ENCODE peak calls at places on chromosomes 11 and 22, in seven cellular contexts. One of them, this sample, is unnamed.
A peak's percentile ranks its signal among the peaks of the same experiment; 100 is the strongest.

GRCh38 chr22:27046603-27047002 is 389.2 kb downstream of the MIAT start:
- DNase-seq in heart left ventricle: no peak
- DNase-seq in endodermal cell: no peak
- DNase-seq in foreskin keratinocyte: no peak
- DNase-seq in choroid plexus epithelial cell: no peak
- DNase-seq in osteoblast: no peak
- DNase-seq in AG10803: no peak
- DNase-seq in this sample: no peak

GRCh38 chr22:25485626-25486545 is 78.6 kb upstream of the GRK3 start:
- DNase-seq in heart left ventricle: no peak
- DNase-seq in endodermal cell: no peak
- DNase-seq in foreskin keratinocyte: no peak
- DNase-seq in choroid plexus epithelial cell: no peak
- DNase-seq in osteoblast: no peak
- DNase-seq in AG10803: no peak
- DNase-seq in this sample: no peak

GRCh38 chr11:29518389-29519174 is 498.2 kb downstream of the KCNA4 start:
- DNase-seq in heart left ventricle: no peak
- DNase-seq in endodermal cell: peak; percentile 81
- DNase-seq in foreskin keratinocyte: peak; percentile 84
- DNase-seq in choroid plexus epithelial cell: peak; percentile 4
- DNase-seq in osteoblast: no peak
- DNase-seq in AG10803: no peak
- DNase-seq in this sample: no peak

GRCh38 chr11:2519879-2520735 is 75.3 kb downstream of the KCNQ1 start:
- DNase-seq in heart left ventricle: peak; percentile 18
- DNase-seq in endodermal cell: peak; percentile 54
- DNase-seq in foreskin keratinocyte: no peak
- DNase-seq in choroid plexus epithelial cell: no peak
- DNase-seq in osteoblast: peak; percentile 46
- DNase-seq in AG10803: no peak
- DNase-seq in this sample: peak; percentile 82

GRCh38 chr11:74279256-74279655 is 32.2 kb downstream of the P4HA3 start:
- DNase-seq in heart left ventricle: no peak
- DNase-seq in endodermal cell: no peak
- DNase-seq in foreskin keratinocyte: no peak
- DNase-seq in choroid plexus epithelial cell: peak; percentile 58
- DNase-seq in osteoblast: no peak
- DNase-seq in AG10803: peak; percentile 62
- DNase-seq in this sample: no peak

GRCh38 chr11:2368851-2369180 is 8.3 kb upstream of the CD81 start:
- DNase-seq in heart left ventricle: no peak
- DNase-seq in endodermal cell: no peak
- DNase-seq in foreskin keratinocyte: no peak
- DNase-seq in choroid plexus epithelial cell: no peak
- DNase-seq in osteoblast: no peak
- DNase-seq in AG10803: no peak
- DNase-seq in this sample: peak; percentile 49

GRCh38 chr22:17412232-17412631 is 43.0 kb downstream of the CECR2 start:
- DNase-seq in heart left ventricle: peak; percentile 45
- DNase-seq in endodermal cell: no peak
- DNase-seq in foreskin keratinocyte: no peak
- DNase-seq in choroid plexus epithelial cell: no peak
- DNase-seq in osteoblast: no peak
- DNase-seq in AG10803: no peak
- DNase-seq in this sample: no peak

GRCh38 chr22:37647317-37647716 is 7.8 kb downstream of the SH3BP1 start:
- DNase-seq in heart left ventricle: no peak
- DNase-seq in endodermal cell: no peak
- DNase-seq in foreskin keratinocyte: no peak
- DNase-seq in choroid plexus epithelial cell: no peak
- DNase-seq in osteoblast: no peak
- DNase-seq in AG10803: no peak
- DNase-seq in this sample: no peak

GRCh38 chr11:19995131-19995530 is 165.1 kb downstream of the DBX1 start:
- DNase-seq in heart left ventricle: peak; percentile 60
- DNase-seq in endodermal cell: no peak
- DNase-seq in foreskin keratinocyte: peak; percentile 91
- DNase-seq in choroid plexus epithelial cell: peak; percentile 91
- DNase-seq in osteoblast: peak; percentile 89
- DNase-seq in AG10803: peak; percentile 79
- DNase-seq in this sample: no peak

GRCh38 chr11:102495161-102496042 is 35.1 kb downstream of the MMP7 start:
- DNase-seq in heart left ventricle: no peak
- DNase-seq in endodermal cell: peak; percentile 79
- DNase-seq in foreskin keratinocyte: peak; percentile 69
- DNase-seq in choroid plexus epithelial cell: peak; percentile 95
- DNase-seq in osteoblast: no peak
- DNase-seq in AG10803: peak; percentile 90
- DNase-seq in this sample: no peak

GRCh38 chr22:39090426-39091064 is 6.5 kb upstream of the APOBEC3H start:
- DNase-seq in heart left ventricle: no peak
- DNase-seq in endodermal cell: no peak
- DNase-seq in foreskin keratinocyte: peak; percentile 92
- DNase-seq in choroid plexus epithelial cell: no peak
- DNase-seq in osteoblast: peak; percentile 85
- DNase-seq in AG10803: no peak
- DNase-seq in this sample: no peak

GRCh38 chr11:34865261-34865660 is 50.9 kb downstream of the APIP start:
- DNase-seq in heart left ventricle: no peak
- DNase-seq in endodermal cell: no peak
- DNase-seq in foreskin keratinocyte: peak; percentile 36
- DNase-seq in choroid plexus epithelial cell: no peak
- DNase-seq in osteoblast: no peak
- DNase-seq in AG10803: no peak
- DNase-seq in this sample: no peak

GRCh38 chr11:34866375-34866774 is 49.8 kb downstream of the APIP start:
- DNase-seq in heart left ventricle: no peak
- DNase-seq in endodermal cell: no peak
- DNase-seq in foreskin keratinocyte: no peak
- DNase-seq in choroid plexus epithelial cell: peak; percentile 46
- DNase-seq in osteoblast: no peak
- DNase-seq in AG10803: peak; percentile 85
- DNase-seq in this sample: no peak

GRCh38 chr11:34874202-34874601 is 42.0 kb downstream of the APIP start:
- DNase-seq in heart left ventricle: no peak
- DNase-seq in endodermal cell: no peak
- DNase-seq in foreskin keratinocyte: no peak
- DNase-seq in choroid plexus epithelial cell: no peak
- DNase-seq in osteoblast: peak; percentile 55
- DNase-seq in AG10803: no peak
- DNase-seq in this sample: no peak

GRCh38 chr11:34870548-34871209 is 45.5 kb downstream of the APIP start:
- DNase-seq in heart left ventricle: no peak
- DNase-seq in endodermal cell: no peak
- DNase-seq in foreskin keratinocyte: no peak
- DNase-seq in choroid plexus epithelial cell: no peak
- DNase-seq in osteoblast: no peak
- DNase-seq in AG10803: no peak
- DNase-seq in this sample: no peak

DNA sequence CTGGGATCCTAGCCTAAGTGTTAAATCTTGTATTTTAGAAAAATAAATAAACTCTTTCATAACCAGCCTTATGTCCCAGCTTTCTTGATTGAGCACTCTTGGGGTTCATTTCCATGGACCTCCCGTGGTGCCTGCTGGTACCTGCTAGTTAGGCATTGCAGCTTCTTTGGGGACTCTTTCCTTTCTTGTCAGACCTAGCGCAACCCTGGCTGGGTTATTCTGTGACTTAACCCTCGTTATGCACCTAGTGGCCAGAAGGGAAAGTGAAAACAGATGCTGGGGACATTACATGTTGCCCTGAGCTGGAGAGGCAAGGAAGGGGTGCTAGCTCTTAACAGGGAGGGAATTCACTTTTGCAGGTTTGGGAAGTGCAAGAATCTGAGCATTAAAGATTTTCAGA is 46.8 kb downstream of the APIP start:
- DNase-seq in heart left ventricle: no peak
- DNase-seq in endodermal cell: peak; percentile 75
- DNase-seq in foreskin keratinocyte: no peak
- DNase-seq in choroid plexus epithelial cell: peak; percentile 7
- DNase-seq in osteoblast: no peak
- DNase-seq in AG10803: no peak
- DNase-seq in this sample: no peak
- TF ChIP-seq CTCF in heart left ventricle: no peak
- TF ChIP-seq CTCF in endodermal cell: peak; percentile 73
- TF ChIP-seq CTCF in foreskin keratinocyte: peak; percentile 14
- TF ChIP-seq CTCF in choroid plexus epithelial cell: peak; percentile 47
- TF ChIP-seq CTCF in osteoblast: peak; percentile 29
- TF ChIP-seq CTCF in AG10803: no peak
- TF ChIP-seq CTCF in this sample: peak; percentile 25

GRCh38 chr11:129769059-129769458 is 46.6 kb upstream of the TMEM45B start:
- DNase-seq in heart left ventricle: no peak
- DNase-seq in endodermal cell: no peak
- DNase-seq in foreskin keratinocyte: no peak
- DNase-seq in choroid plexus epithelial cell: no peak
- DNase-seq in osteoblast: no peak
- DNase-seq in AG10803: no peak
- DNase-seq in this sample: no peak

GRCh38 chr11:129767827-129768226 is 47.8 kb upstream of the TMEM45B start:
- DNase-seq in heart left ventricle: no peak
- DNase-seq in endodermal cell: no peak
- DNase-seq in foreskin keratinocyte: no peak
- DNase-seq in choroid plexus epithelial cell: no peak
- DNase-seq in osteoblast: no peak
- DNase-seq in AG10803: no peak
- DNase-seq in this sample: no peak

GRCh38 chr11:129768356-129768755 is 47.3 kb upstream of the TMEM45B start:
- DNase-seq in heart left ventricle: no peak
- DNase-seq in endodermal cell: no peak
- DNase-seq in foreskin keratinocyte: no peak
- DNase-seq in choroid plexus epithelial cell: peak; percentile 34
- DNase-seq in osteoblast: no peak
- DNase-seq in AG10803: no peak
- DNase-seq in this sample: no peak

GRCh38 chr11:129770993-129771392 is 44.7 kb upstream of the TMEM45B start:
- DNase-seq in heart left ventricle: no peak
- DNase-seq in endodermal cell: no peak
- DNase-seq in foreskin keratinocyte: no peak
- DNase-seq in choroid plexus epithelial cell: no peak
- DNase-seq in osteoblast: no peak
- DNase-seq in AG10803: no peak
- DNase-seq in this sample: no peak

DNA sequence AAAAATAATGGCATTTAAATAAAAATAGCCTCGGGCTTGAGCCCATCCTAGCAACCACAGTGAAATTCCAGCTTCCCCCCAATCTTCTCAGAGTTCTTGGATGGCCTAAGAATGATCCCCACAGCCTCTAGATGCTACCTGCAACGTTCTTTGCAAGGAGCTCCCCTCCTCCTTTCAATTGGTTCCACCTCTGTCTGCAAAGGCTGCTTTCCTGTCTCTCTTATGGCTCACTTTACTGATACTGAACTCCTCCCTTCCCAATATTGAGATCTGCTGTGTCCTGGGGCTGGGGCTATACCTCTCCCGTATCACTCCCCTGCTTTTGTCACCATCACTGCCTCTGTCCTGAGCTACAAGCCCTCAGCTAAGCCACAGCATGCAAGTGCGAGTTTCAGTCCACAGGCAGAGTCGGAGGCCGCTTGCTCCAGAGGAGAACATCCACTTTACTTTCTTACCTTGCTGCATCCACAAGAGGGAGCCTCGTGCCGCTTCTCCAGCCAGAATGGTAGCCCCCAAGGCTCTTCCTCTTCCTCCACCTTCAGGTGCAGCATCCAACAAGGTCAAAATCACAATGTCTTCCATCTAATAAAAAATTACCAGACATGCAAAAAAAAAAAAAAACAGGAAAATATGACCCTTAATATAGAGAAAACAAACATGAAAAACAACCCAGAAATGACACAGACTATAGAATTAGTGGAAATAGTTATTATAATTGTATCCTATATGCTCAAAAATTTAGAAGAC is 48.6 kb upstream of the TMEM45B start:
- DNase-seq in heart left ventricle: no peak
- DNase-seq in endodermal cell: peak; percentile 87
- DNase-seq in foreskin keratinocyte: no peak
- DNase-seq in choroid plexus epithelial cell: peak; percentile 58
- DNase-seq in osteoblast: no peak
- DNase-seq in AG10803: peak; percentile 23
- DNase-seq in this sample: no peak
- TF ChIP-seq CTCF in heart left ventricle: peak; percentile 23
- TF ChIP-seq CTCF in endodermal cell: peak; percentile 88
- TF ChIP-seq CTCF in foreskin keratinocyte: peak; percentile 57
- TF ChIP-seq CTCF in choroid plexus epithelial cell: peak; percentile 87
- TF ChIP-seq CTCF in osteoblast: peak; percentile 60
- TF ChIP-seq CTCF in AG10803: peak; percentile 67
- TF ChIP-seq CTCF in this sample: peak; percentile 82

DNA sequence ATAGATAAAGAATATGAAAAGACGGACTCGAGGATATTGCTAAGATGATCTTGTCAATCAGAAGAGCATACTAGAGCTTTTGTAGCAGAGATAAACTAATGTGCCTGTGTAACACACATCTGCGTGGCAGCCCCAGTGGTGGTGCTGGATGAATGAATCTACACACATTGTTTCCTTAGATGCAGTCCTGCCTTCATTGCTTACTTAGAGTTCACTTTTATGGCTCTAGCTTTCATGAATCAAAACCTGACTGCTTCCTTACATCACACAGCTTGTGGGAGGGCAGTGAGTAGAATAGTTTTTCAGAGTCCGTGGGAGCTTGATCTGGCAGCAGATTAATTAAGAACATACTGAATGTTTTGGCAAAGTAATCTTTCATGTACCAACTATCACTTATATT is 83.7 kb downstream of the EXT2 start:
- DNase-seq in heart left ventricle: no peak
- DNase-seq in endodermal cell: no peak
- DNase-seq in foreskin keratinocyte: no peak
- DNase-seq in choroid plexus epithelial cell: peak; percentile 30
- DNase-seq in osteoblast: no peak
- DNase-seq in AG10803: peak; percentile 75
- DNase-seq in this sample: no peak
- TF ChIP-seq CTCF in heart left ventricle: no peak
- TF ChIP-seq CTCF in endodermal cell: no peak
- TF ChIP-seq CTCF in foreskin keratinocyte: no peak
- TF ChIP-seq CTCF in choroid plexus epithelial cell: no peak
- TF ChIP-seq CTCF in osteoblast: no peak
- TF ChIP-seq CTCF in AG10803: no peak
- TF ChIP-seq CTCF in this sample: no peak

DNA sequence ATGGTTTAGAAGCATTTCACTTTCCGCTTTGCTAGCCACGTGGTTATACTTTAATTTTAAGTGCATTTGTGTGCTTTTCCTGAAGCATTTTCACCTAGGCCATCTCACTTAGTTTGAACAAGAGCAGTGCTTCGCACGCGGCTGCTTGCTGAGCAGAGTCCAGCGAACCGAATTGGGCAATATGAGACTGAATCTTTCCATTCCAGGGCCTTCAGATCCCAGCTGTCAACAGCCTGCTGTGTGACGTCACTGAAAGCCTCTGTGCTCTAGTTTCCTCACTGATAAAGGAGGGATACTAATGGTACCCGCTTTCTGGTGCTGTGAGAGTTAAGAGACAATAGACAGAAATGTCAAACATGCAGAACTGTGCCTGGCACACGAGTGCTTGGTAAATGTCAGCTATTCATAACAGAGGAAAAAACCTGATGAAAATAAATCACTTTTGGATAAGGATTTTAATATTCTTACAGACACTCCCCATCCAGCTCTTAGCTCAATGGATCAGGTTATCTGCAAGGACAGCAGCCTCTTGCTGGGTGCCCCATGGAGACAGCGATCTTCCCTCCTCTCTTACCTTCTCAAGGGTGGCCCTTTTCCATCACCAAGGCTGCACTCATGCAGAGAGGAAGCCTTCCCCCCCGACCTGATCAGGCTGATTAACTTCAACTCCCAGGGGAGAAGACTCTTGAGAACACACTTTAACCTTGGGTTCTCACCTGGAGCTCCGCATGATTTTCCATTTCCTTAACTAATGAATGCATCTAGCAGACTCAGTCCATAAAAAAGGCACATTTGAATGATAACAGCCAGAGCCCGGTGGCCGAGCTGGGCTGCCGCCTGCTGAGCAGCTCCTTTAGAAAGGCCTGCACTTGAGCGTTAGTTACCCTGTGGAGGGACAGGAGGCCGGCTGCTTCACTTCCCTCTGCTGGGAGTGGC is 3.5 kb upstream of the GLB1L3 start:
- DNase-seq in heart left ventricle: no peak
- DNase-seq in endodermal cell: peak; percentile 83
- DNase-seq in foreskin keratinocyte: no peak
- DNase-seq in choroid plexus epithelial cell: peak; percentile 47
- DNase-seq in osteoblast: no peak
- DNase-seq in AG10803: peak; percentile 48
- DNase-seq in this sample: no peak
- TF ChIP-seq CTCF in heart left ventricle: no peak
- TF ChIP-seq CTCF in endodermal cell: no peak
- TF ChIP-seq CTCF in foreskin keratinocyte: no peak
- TF ChIP-seq CTCF in choroid plexus epithelial cell: no peak
- TF ChIP-seq CTCF in osteoblast: no peak
- TF ChIP-seq CTCF in AG10803: no peak
- TF ChIP-seq CTCF in this sample: no peak

This sample was measured in chondrocyte.